ENCODE peak calls at places on chromosomes 7 and 10, in four cellular contexts. C, M, R and Z are unnamed samples.

GRCh38 chr10:112558476-112559166 is 111.6 kb downstream of the VTI1A start:
- DNase-seq in C (no peak), M (no peak), R (no peak), Z (no peak)

GRCh38 chr10:67618116-67618515 is 77.9 kb downstream of the CTNNA3 start:
- DNase-seq in C (peak), M (no peak), R (no peak), Z (peak)

GRCh38 chr10:61779950-61780659 is 117.4 kb downstream of the CABCOCO1 start:
- DNase-seq in C (peak), M (peak), R (peak), Z (no peak)

GRCh38 chr7:43763183-43763582 is 4.7 kb downstream of the BLVRA start:
- DNase-seq in C (no peak), M (no peak), R (no peak), Z (no peak)

GRCh38 chr7:74272305-74273038 is 16.7 kb upstream of the CLIP2 start:
- DNase-seq in C (peak), M (peak), R (peak), Z (peak)

GRCh38 chr7:151174246-151175046 is 7.0 kb upstream of the GBX1 start:
- DNase-seq in C (peak), M (peak), R (peak), Z (no peak)

GRCh38 chr10:121282264-121282663 is 316.0 kb downstream of the FGFR2 start:
- DNase-seq in C (no peak), M (no peak), R (no peak), Z (no peak)

GRCh38 chr10:88314362-88314761 is 268.8 kb downstream of the RNLS start:
- DNase-seq in C (no peak), M (no peak), R (no peak), Z (no peak)

GRCh38 chr7:46363688-46364087 is 442.6 kb upstream of the IGFBP3 start:
- DNase-seq in C (no peak), M (no peak), R (no peak), Z (no peak)

GRCh38 chr7:354597-355470 is 64.9 kb downstream of the FOXL3 start:
- DNase-seq in C (no peak), M (no peak), R (peak), Z (no peak)

GRCh38 chr10:105509551-105509950 is 868.5 kb downstream of the SORCS3 start:
- DNase-seq in C (no peak), M (no peak), R (no peak), Z (no peak)

GRCh38 chr7:47915066-47915976 is 32.9 kb downstream of the PKD1L1 start:
- DNase-seq in C (peak), M (no peak), R (no peak), Z (no peak)

GRCh38 chr10:59753267-59753666 is at the start of gene MRLN:
- DNase-seq in C (no peak), M (no peak), R (no peak), Z (no peak)

GRCh38 chr10:116974442-116975005 is 30.5 kb downstream of the SHTN1 start:
- DNase-seq in C (peak), M (no peak), R (no peak), Z (peak)

GRCh38 chr10:49348593-49348992 is 47.3 kb downstream of the DRGX start:
- DNase-seq in C (no peak), M (no peak), R (no peak), Z (no peak)

GRCh38 chr7:14275346-14275745 is 285.9 kb upstream of the ETV1 start:
- DNase-seq in C (peak), M (no peak), R (no peak), Z (no peak)

GRCh38 chr10:63267414-63268138 is 134.4 kb downstream of the NRBF2 start:
- DNase-seq in C (peak), M (peak), R (no peak), Z (peak)

GRCh38 chr10:23157691-23158369 is 34.3 kb upstream of the PTF1A start:
- DNase-seq in C (peak), M (no peak), R (no peak), Z (no peak)

GRCh38 chr7:128136215-128136597 is 104.9 kb upstream of the LEP start:
- DNase-seq in C (no peak), M (no peak), R (no peak), Z (no peak)

GRCh38 chr7:6650521-6651011 is 13.4 kb downstream of the ZNF316 start:
- DNase-seq in C (no peak), M (no peak), R (no peak), Z (no peak)

GRCh38 chr7:72235351-72235750 is 176.8 kb downstream of the CALN1 start:
- DNase-seq in C (no peak), M (no peak), R (no peak), Z (no peak)

GRCh38 chr10:72097448-72098300 is 9.3 kb upstream of the SPOCK2 start:
- DNase-seq in C (peak), M (no peak), R (no peak), Z (peak)

GRCh38 chr10:12241810-12242529 is 46.0 kb downstream of the CDC123 start:
- DNase-seq in C (peak), M (peak), R (peak), Z (no peak)

GRCh38 chr7:71626206-71626605 is 494.3 kb downstream of the GALNT17 start:
- DNase-seq in C (peak), M (no peak), R (no peak), Z (no peak)